ENCODE peak calls at places on chromosomes 2 and 18, in seven cellular contexts. H is uterus, U is HepG2, I is right cardiac atrium, L is GM23338, R is iPS DF 6.9, M is upper lobe of right lung. E is an unnamed sample.
A peak's percentile ranks its signal among the peaks of the same experiment; 100 is the strongest.

GRCh38 chr2:120468136-120468535 is 122.2 kb downstream of the INHBB start:
- DNase-seq in H (no peak), U (no peak), I (no peak), L (no peak), R (no peak), M (peak; percentile 35), E (no peak)

GRCh38 chr18:57798713-57799373 is 4.3 kb downstream of the ATP8B1 start:
- DNase-seq in H (no peak), U (peak; percentile 51), I (no peak), L (no peak), R (no peak), M (no peak), E (no peak)

GRCh38 chr2:29920631-29921559 is 491 bp downstream of the ALK start:
- DNase-seq in H (peak; percentile 15), U (no peak), I (peak; percentile 22), L (peak; percentile 60), R (no peak), M (no peak), E (no peak)

GRCh38 chr2:25829377-25829704 is 48.9 kb downstream of the ASXL2 start:
- DNase-seq in H (no peak), U (peak; percentile 28), I (no peak), L (no peak), R (no peak), M (no peak), E (no peak)

GRCh38 chr2:207778298-207778882 is 8.7 kb upstream of the FZD5 start:
- DNase-seq in H (no peak), U (no peak), I (no peak), L (no peak), R (no peak), M (no peak), E (no peak)

GRCh38 chr2:148607553-148607952 is 37.0 kb upstream of the EPC2 start:
- DNase-seq in H (no peak), U (no peak), I (no peak), L (no peak), R (no peak), M (no peak), E (no peak)

GRCh38 chr18:24015897-24016631 is 1.5 kb downstream of the TTC39C start:
- DNase-seq in H (no peak), U (no peak), I (no peak), L (no peak), R (no peak), M (no peak), E (no peak)

GRCh38 chr18:3441290-3441689 is 8.7 kb upstream of the TGIF1 start:
- DNase-seq in H (no peak), U (peak; percentile 41), I (no peak), L (peak; percentile 55), R (no peak), M (no peak), E (no peak)

GRCh38 chr18:23587220-23587642 is 925 bp upstream of the NPC1 start:
- DNase-seq in H (peak; percentile 31), U (no peak), I (no peak), L (peak; percentile 9), R (no peak), M (no peak), E (no peak)

GRCh38 chr2:157751462-157752058 is 122.9 kb upstream of the ACVR1C start:
- DNase-seq in H (no peak), U (peak; percentile 22), I (peak; percentile 59), L (peak; percentile 72), R (no peak), M (no peak), E (no peak)

DNA sequence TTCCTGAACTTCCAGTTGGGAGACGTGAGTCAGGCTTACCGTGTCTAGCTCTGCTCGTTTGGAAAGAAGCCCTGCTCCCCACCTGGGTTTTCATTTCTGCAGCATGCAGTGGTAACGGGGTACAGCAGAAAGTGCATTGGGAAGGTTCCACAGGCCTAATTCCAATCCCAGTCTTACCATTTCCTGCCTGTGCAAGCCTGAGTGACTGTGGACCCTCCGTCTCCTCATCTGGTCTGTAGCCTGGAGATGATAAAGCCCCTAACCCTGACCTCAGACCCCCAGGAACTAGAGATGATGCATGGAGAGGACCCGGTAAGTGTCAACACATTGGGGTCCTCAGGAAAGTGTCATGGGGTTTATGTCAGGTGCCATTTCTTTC is 5.8 kb upstream of the PSD4 start:
- DNase-seq in H (no peak), U (no peak), I (no peak), L (no peak), R (no peak), M (no peak), E (no peak)
- H3K27ac ChIP-seq in H (no peak overlapping the region), U (peak overlapping the region; percentile 75), I (no peak overlapping the region), L (no peak overlapping the region), R (no peak overlapping the region), M (peak overlapping the region; percentile 24), E (no peak overlapping the region)

GRCh38 chr2:27322301-27322765 is 564 bp downstream of the MPV17 start:
- DNase-seq in H (no peak), U (no peak), I (no peak), L (peak; percentile 26), R (no peak), M (no peak), E (no peak)

GRCh38 chr2:27320958-27321543 is 1.8 kb downstream of the MPV17 start:
- DNase-seq in H (peak; percentile 79), U (peak; percentile 99), I (peak; percentile 65), L (peak; percentile 78), R (no peak), M (peak; percentile 76), E (peak; percentile 71)

GRCh38 chr2:27322766-27323591 is at the start of gene MPV17:
- DNase-seq in H (peak; percentile 91), U (peak; percentile 96), I (peak; percentile 96), L (peak; percentile 98), R (peak; percentile 84), M (peak; percentile 96), E (peak; percentile 91)

GRCh38 chr2:27324720-27325119 is 1.8 kb upstream of the MPV17 start:
- DNase-seq in H (no peak), U (no peak), I (no peak), L (no peak), R (no peak), M (no peak), E (no peak)

GRCh38 chr2:27323592-27324285 is 842 bp upstream of the MPV17 start:
- DNase-seq in H (no peak), U (no peak), I (no peak), L (peak; percentile 37), R (no peak), M (no peak), E (no peak)
- H3K4me3 ChIP-seq in H (peak overlapping the region; percentile 86), U (peak overlapping the region; percentile 83), I (peak overlapping the region; percentile 75), L (peak overlapping the region; percentile 99), R (peak overlapping the region; percentile 55), M (peak overlapping the region; percentile 95), E (peak overlapping the region; percentile 87)

GRCh38 chr2:236661762-236662110 is 92.1 kb downstream of the ACKR3 start:
- DNase-seq in H (no peak), U (no peak), I (no peak), L (no peak), R (no peak), M (no peak), E (no peak)
- H3K4me1 ChIP-seq in H (no peaks in the 10 kb centered on the region), U (no peaks in the 10 kb centered on the region), I (peaks cover 8% of the 10 kb centered on the region), L (peaks cover 13% of the 10 kb centered on the region), R (peaks cover 6% of the 10 kb centered on the region), M (peaks cover 8% of the 10 kb centered on the region), E (peaks cover 52% of the 10 kb centered on the region)

DNA sequence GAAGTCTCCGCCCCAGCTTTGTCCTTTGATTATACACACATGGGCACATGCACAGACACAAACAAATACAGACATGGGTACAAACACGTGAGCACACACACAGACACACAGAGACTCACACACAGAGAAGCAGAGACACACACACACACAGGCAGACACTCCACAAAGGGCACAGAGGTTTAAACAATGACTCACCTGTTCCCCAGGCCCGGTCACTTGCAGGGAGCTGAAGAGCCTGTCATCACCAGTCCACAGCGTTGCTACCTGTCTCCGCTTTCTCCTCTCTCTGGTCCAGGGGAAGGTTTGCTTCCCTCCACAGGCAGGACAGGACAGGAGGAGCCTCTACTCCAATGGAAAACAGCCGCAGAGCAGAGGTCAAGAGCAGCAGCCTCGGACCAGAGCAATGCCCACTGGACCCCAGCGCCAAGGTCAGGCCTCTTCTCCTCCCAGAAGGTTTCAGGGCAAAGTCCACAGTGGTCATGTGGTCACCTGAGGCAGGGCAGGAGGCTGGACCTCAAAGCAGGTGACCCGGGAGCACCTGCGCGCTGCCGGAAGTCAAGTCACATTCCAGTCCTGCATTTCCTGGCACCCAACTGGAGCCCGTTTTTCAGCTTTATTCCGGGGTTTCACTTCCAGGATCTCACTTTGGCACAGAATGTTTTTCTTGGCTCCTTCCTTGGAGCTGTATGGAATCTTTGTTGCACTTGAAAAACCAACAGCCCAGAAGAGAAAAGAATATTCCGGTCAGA is at the start of gene RAB17:
- DNase-seq in H (no peak), U (peak; percentile 90), I (no peak), L (peak; percentile 47), R (no peak), M (peak; percentile 86), E (no peak)
- H3K27ac ChIP-seq in H (no peak within 1 kb of the TSS), U (peak within 1 kb of the TSS; percentile 68), I (no peak within 1 kb of the TSS), L (peak within 1 kb of the TSS; percentile 59), R (peak within 1 kb of the TSS; percentile 24), M (peak within 1 kb of the TSS; percentile 84), E (peak within 1 kb of the TSS; percentile 30)

DNA sequence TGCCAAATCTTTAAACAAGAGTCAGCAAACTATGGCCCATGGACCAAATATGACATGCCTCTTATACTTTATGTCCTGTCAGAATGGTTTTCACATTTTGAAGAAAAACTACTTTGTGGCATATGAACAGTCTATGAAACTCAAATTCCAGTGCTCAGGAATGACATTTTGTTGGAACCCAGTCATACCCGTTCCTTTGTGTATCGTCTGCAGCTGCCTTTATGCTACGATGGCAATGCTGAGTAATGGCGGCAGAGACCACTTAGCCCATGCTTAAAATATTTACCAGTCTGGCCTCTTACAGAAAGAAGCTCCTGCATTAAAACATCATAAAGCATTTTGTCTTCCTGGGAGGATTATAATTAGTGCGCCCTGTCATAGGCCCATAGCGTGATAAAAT is 140.5 kb upstream of the FHL2 start:
- DNase-seq in H (no peak), U (no peak), I (no peak), L (no peak), R (no peak), M (no peak), E (no peak)
- H3K4me3 ChIP-seq in H (no peak overlapping the region), U (no peak overlapping the region), I (no peak overlapping the region), L (no peak overlapping the region), R (no peak overlapping the region), M (no peak overlapping the region), E (no peak overlapping the region)

GRCh38 chr2:213237251-213237650 is 47.0 kb upstream of the SPAG16 start:
- DNase-seq in H (no peak), U (no peak), I (no peak), L (no peak), R (no peak), M (no peak), E (no peak)
- H3K4me1 ChIP-seq in H (no peaks in the 10 kb centered on the region), U (peaks cover 28% of the 10 kb centered on the region), I (no peaks in the 10 kb centered on the region), L (peaks cover 23% of the 10 kb centered on the region), R (no peaks in the 10 kb centered on the region), M (no peaks in the 10 kb centered on the region), E (peaks cover 9% of the 10 kb centered on the region)

GRCh38 chr2:1557467-1557820 is 144.2 kb downstream of the TPO start:
- DNase-seq in H (no peak), U (no peak), I (no peak), L (no peak), R (no peak), M (no peak), E (no peak)
- H3K27ac ChIP-seq in H (no peak overlapping the region), U (no peak overlapping the region), I (no peak overlapping the region), L (no peak overlapping the region), R (no peak overlapping the region), M (no peak overlapping the region), E (no peak overlapping the region)

E was measured in left ventricle myocardium inferior.